ENCODE peak calls at places on chromosomes 3 and 15, in eight cellular contexts. W is Calu3, K is Caco-2, C is thoracic aorta, N is mucosa of descending colon, E is OCI-LY7, S is ovary, M is GM06990. G is an unnamed sample.

GRCh38 chr15:88635343-88635742 is 3.5 kb upstream of the ISG20 start:
- DNase-seq in M (no peak), N (no peak), K (no peak), W (no peak), C (no peak), E (peak; percentile 86), S (no peak), G (peak; percentile 48)

GRCh38 chr15:65666257-65666656 is 44.5 kb downstream of the SLC24A1 start:
- DNase-seq in C (no peak), S (no peak), M (no peak), E (no peak), W (no peak), N (no peak), K (no peak), G (no peak)

GRCh38 chr15:25053000-25053815 is 98.4 kb downstream of the SNRPN start:
- DNase-seq in E (no peak), N (peak; percentile 8), S (peak; percentile 17), C (no peak), M (no peak), K (no peak), W (no peak), G (no peak)

GRCh38 chr3:49244589-49245205 is 32.3 kb downstream of the C3orf62 start:
- DNase-seq in N (no peak), K (peak; percentile 13), M (no peak), E (peak; percentile 13), S (no peak), W (peak; percentile 12), C (no peak), G (no peak)

GRCh38 chr3:9401986-9402385 is 4.6 kb downstream of the SETD5 start:
- DNase-seq in W (no peak), S (no peak), N (no peak), C (no peak), M (no peak), K (no peak), E (no peak), G (no peak)

GRCh38 chr3:129582799-129583198 is 23.7 kb downstream of the PLXND1 start:
- DNase-seq in C (no peak), N (no peak), E (no peak), S (no peak), M (no peak), W (no peak), K (no peak), G (no peak)

GRCh38 chr3:43394071-43394501 is 107.7 kb downstream of the SNRK start:
- DNase-seq in C (no peak), K (no peak), S (peak; percentile 54), E (no peak), W (no peak), M (no peak), N (no peak), G (no peak)

GRCh38 chr15:91258436-91258779 is 158.4 kb downstream of the SV2B start:
- DNase-seq in W (peak; percentile 9), C (no peak), K (peak; percentile 3), E (peak; percentile 4), M (no peak), S (no peak), N (no peak), G (no peak)

GRCh38 chr15:27873825-27874224 is 225.3 kb downstream of the OCA2 start:
- DNase-seq in S (no peak), C (no peak), K (no peak), W (no peak), N (no peak), E (no peak), M (no peak), G (no peak)

GRCh38 chr3:39433642-39434041 is 27.1 kb downstream of the RPSA start:
- DNase-seq in C (no peak), K (no peak), W (no peak), S (no peak), N (no peak), E (no peak), M (no peak), G (no peak)

GRCh38 chr3:15102256-15102655 is 3.3 kb upstream of the RBSN start:
- DNase-seq in C (peak; percentile 31), W (no peak), M (no peak), S (no peak), E (no peak), N (peak; percentile 70), K (no peak), G (no peak)

GRCh38 chr3:31534036-31534435 is 1.3 kb downstream of the STT3B start:
- DNase-seq in K (peak; percentile 5), W (no peak), C (no peak), E (peak; percentile 56), M (no peak), N (no peak), S (no peak), G (no peak)

GRCh38 chr15:84669726-84670125 is 11.7 kb upstream of the NMB start:
- DNase-seq in C (no peak), N (no peak), W (no peak), S (no peak), E (no peak), K (no peak), M (no peak), G (no peak)

GRCh38 chr15:90191795-90192494 is 9.2 kb upstream of the SEMA4B start:
- DNase-seq in C (no peak), M (peak; percentile 84), K (peak; percentile 13), E (peak; percentile 89), W (peak; percentile 63), S (peak; percentile 92), N (peak; percentile 94), G (peak; percentile 55)

GRCh38 chr15:59548501-59549230 is 62.9 kb upstream of the GCNT3 start:
- DNase-seq in K (no peak), W (no peak), N (no peak), C (no peak), S (no peak), E (no peak), M (no peak), G (no peak)

GRCh38 chr15:26260517-26261133 is 397.5 kb upstream of the ATP10A start:
- DNase-seq in W (peak; percentile 1), E (peak; percentile 51), S (no peak), N (no peak), M (no peak), K (peak; percentile 38), C (no peak), G (no peak)

GRCh38 chr15:26261966-26262365 is 398.8 kb upstream of the ATP10A start:
- DNase-seq in N (no peak), K (no peak), W (no peak), S (no peak), E (no peak), C (no peak), M (no peak), G (no peak)

DNA sequence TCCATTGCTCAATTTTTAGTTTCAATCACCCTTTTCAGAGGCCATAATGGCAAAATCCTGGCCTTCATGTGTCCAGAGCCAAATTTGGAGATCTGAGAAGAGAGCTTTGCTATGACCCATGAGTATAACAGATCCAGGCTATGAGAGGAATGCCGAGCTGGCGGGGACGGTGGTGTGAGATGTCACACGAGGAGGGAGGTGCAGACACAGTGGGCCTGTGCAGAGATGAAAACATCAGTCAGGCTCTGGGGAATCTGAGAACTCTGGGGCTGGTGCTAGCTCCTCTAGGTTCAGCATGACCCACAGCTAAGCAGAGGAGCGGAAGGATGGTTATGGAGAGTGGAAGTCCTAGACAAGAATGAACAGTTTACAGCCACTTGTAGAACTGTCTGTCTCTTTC is 398.3 kb upstream of the ATP10A start:
- DNase-seq in E (no peak), N (no peak), K (no peak), M (no peak), W (no peak), C (no peak), S (no peak), G (no peak)
- TF ChIP-seq CTCF in E (no peak), N (no peak), K (no peak), M (no peak), W (no peak), C (no peak), S (no peak), G (no peak)

DNA sequence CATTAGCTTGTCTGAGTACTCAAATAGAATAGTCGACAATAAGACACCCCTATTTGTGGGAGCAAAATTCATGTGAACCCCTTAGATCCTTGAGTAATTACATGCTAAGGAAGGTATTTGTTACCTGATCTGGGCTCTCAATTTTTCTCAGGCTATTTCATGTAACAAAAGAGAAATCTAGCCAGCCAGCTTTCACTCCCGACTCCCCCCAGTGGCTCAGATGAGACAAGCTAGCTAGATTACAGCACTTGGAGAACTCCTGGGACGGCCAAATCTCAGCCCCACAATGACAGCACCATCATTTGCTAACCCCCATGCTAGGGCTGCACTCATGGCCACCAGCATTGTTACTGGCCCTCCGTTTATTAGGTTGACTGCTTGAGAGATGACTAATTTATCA is 41.3 kb downstream of the GLDN start:
- DNase-seq in K (peak; percentile 46), E (peak; percentile 12), S (no peak), C (no peak), W (peak; percentile 62), N (no peak), M (no peak), G (peak; percentile 61)
- TF ChIP-seq CTCF in K (peak; percentile 75), E (peak; percentile 64), S (no peak), C (peak; percentile 23), W (peak; percentile 49), N (no peak), M (peak; percentile 76), G (peak; percentile 51)

GRCh38 chr3:71545330-71545729 is 38.2 kb downstream of the FOXP1 start:
- DNase-seq in M (no peak), K (no peak), N (no peak), E (no peak), W (no peak), S (no peak), C (no peak), G (no peak)

GRCh38 chr3:71547254-71548198 is 36.0 kb downstream of the FOXP1 start:
- DNase-seq in E (no peak), W (no peak), M (no peak), K (peak; percentile 77), C (no peak), S (no peak), N (no peak), G (no peak)

GRCh38 chr3:71549948-71550347 is 33.6 kb downstream of the FOXP1 start:
- DNase-seq in N (no peak), K (no peak), C (no peak), E (no peak), W (no peak), S (no peak), M (no peak), G (no peak)

GRCh38 chr3:71548995-71549394 is 34.5 kb downstream of the FOXP1 start:
- DNase-seq in W (no peak), C (no peak), S (no peak), N (no peak), K (no peak), E (no peak), M (no peak), G (no peak)

DNA sequence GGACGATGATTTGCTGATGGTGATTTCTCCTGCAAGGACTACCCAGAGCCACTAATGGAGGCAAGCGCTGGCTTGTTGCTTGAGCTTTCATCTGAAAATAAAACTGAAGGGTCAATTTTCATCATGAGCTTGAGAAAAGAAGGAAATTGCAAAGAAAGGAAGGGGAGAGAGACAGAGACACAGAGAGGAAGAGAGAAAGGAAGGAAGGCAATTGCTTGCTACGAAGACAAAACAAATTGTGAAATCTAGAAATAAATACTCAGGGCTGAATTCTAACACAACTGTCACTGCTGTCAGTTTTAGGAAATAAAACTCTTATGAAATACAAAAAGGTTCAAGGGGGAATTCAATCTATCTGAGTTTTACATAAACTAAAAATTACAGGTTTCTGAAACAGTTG is 36.7 kb downstream of the FOXP1 start:
- DNase-seq in N (no peak), C (no peak), E (no peak), W (no peak), K (no peak), M (no peak), S (no peak), G (no peak)
- TF ChIP-seq CTCF in N (no peak), C (no peak), E (no peak), W (no peak), K (no peak), M (no peak), S (no peak), G (no peak)

GRCh38 chr15:70293606-70294470 is 196.1 kb upstream of the TLE3 start:
- DNase-seq in E (no peak), N (no peak), W (no peak), C (no peak), S (no peak), M (no peak), K (no peak), G (no peak)
- TF ChIP-seq CTCF in E (no peak), N (no peak), W (no peak), C (no peak), S (no peak), M (no peak), K (no peak), G (no peak)

G was measured in GM13977.